ENCODE peak calls at places on chromosomes 13 and 19, in five cellular contexts. One of them, this sample, is unnamed.

GRCh38 chr19:3528539-3529211 is 10.3 kb upstream of the TEKTIP1 start:
- DNase-seq in tibial nerve: no peak
- DNase-seq in H1: no peak
- DNase-seq in spleen: no peak
- DNase-seq in H54: no peak
- DNase-seq in this sample: no peak

GRCh38 chr19:11377237-11377636 is 2.8 kb downstream of the SWSAP1 start:
- DNase-seq in tibial nerve: no peak
- DNase-seq in H1: no peak
- DNase-seq in spleen: no peak
- DNase-seq in H54: no peak
- DNase-seq in this sample: peak

GRCh38 chr19:8329993-8330392 is 8.7 kb downstream of the RPS28 start:
- DNase-seq in tibial nerve: no peak
- DNase-seq in H1: no peak
- DNase-seq in spleen: no peak
- DNase-seq in H54: no peak
- DNase-seq in this sample: no peak

GRCh38 chr19:13847033-13847899 is 29.7 kb upstream of the NANOS3 start:
- DNase-seq in tibial nerve: peak
- DNase-seq in H1: no peak
- DNase-seq in spleen: peak
- DNase-seq in H54: peak
- DNase-seq in this sample: peak

GRCh38 chr19:8461376-8461775 is 16.6 kb downstream of the HNRNPM start:
- DNase-seq in tibial nerve: no peak
- DNase-seq in H1: no peak
- DNase-seq in spleen: no peak
- DNase-seq in H54: no peak
- DNase-seq in this sample: no peak

GRCh38 chr19:58466089-58466759 is 656 bp upstream of the ZNF324 start:
- DNase-seq in tibial nerve: no peak
- DNase-seq in H1: no peak
- DNase-seq in spleen: no peak
- DNase-seq in H54: peak
- DNase-seq in this sample: no peak

GRCh38 chr13:71359641-71360040 is 507.4 kb downstream of the DACH1 start:
- DNase-seq in tibial nerve: no peak
- DNase-seq in H1: no peak
- DNase-seq in spleen: no peak
- DNase-seq in H54: no peak
- DNase-seq in this sample: no peak

GRCh38 chr13:85236431-85236830 is 562.8 kb downstream of the SLITRK6 start:
- DNase-seq in tibial nerve: no peak
- DNase-seq in H1: no peak
- DNase-seq in spleen: no peak
- DNase-seq in H54: no peak
- DNase-seq in this sample: no peak

GRCh38 chr13:95607363-95607762 is 37.1 kb downstream of the DZIP1 start:
- DNase-seq in tibial nerve: no peak
- DNase-seq in H1: no peak
- DNase-seq in spleen: no peak
- DNase-seq in H54: peak
- DNase-seq in this sample: no peak

GRCh38 chr13:25217023-25217909 is 45.2 kb upstream of the AMER2 start:
- DNase-seq in tibial nerve: no peak
- DNase-seq in H1: no peak
- DNase-seq in spleen: no peak
- DNase-seq in H54: peak
- DNase-seq in this sample: no peak

GRCh38 chr13:110173247-110173818 is 133.6 kb downstream of the COL4A1 start:
- DNase-seq in tibial nerve: no peak
- DNase-seq in H1: no peak
- DNase-seq in spleen: no peak
- DNase-seq in H54: no peak
- DNase-seq in this sample: no peak

GRCh38 chr13:40192516-40193257 is 473.8 kb downstream of the FOXO1 start:
- DNase-seq in tibial nerve: no peak
- DNase-seq in H1: no peak
- DNase-seq in spleen: no peak
- DNase-seq in H54: no peak
- DNase-seq in this sample: no peak

GRCh38 chr13:94524407-94524806 is 44.9 kb upstream of the DCT start:
- DNase-seq in tibial nerve: no peak
- DNase-seq in H1: no peak
- DNase-seq in spleen: no peak
- DNase-seq in H54: no peak
- DNase-seq in this sample: no peak

GRCh38 chr19:10112037-10112751 is 701 bp downstream of the P2RY11 start:
- DNase-seq in tibial nerve: no peak
- DNase-seq in H1: no peak
- DNase-seq in spleen: no peak
- DNase-seq in H54: no peak
- DNase-seq in this sample: no peak
- TF ChIP-seq POLR2A in tibial nerve: no peak
- TF ChIP-seq POLR2A in H1: peak
- TF ChIP-seq POLR2A in spleen: no peak
- TF ChIP-seq POLR2A in H54: peak
- TF ChIP-seq POLR2A in this sample: peak

DNA sequence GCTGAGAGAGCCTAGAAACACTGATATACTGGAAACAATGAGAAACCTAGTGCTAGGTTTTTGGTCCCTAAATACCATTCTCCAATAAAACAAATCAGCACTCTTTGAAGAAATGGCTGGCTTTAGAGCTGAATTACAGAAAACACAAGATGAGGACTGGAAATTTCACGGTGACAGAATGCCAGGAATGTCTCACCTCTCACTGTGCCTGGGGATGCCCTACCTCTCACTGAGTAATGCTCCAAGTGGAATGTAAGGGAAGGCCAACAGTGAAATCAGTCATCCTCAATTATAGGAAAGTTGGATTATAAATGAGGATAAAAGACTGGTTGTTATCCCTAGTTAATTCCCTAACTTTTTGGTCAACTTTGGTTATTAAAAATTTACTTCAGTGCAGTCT is 259.0 kb downstream of the NALCN start:
- DNase-seq in tibial nerve: no peak
- DNase-seq in H1: no peak
- DNase-seq in spleen: no peak
- DNase-seq in H54: no peak
- DNase-seq in this sample: no peak
- TF ChIP-seq POLR2A in tibial nerve: no peak
- TF ChIP-seq POLR2A in H1: no peak
- TF ChIP-seq POLR2A in spleen: no peak
- TF ChIP-seq POLR2A in H54: no peak
- TF ChIP-seq POLR2A in this sample: no peak

DNA sequence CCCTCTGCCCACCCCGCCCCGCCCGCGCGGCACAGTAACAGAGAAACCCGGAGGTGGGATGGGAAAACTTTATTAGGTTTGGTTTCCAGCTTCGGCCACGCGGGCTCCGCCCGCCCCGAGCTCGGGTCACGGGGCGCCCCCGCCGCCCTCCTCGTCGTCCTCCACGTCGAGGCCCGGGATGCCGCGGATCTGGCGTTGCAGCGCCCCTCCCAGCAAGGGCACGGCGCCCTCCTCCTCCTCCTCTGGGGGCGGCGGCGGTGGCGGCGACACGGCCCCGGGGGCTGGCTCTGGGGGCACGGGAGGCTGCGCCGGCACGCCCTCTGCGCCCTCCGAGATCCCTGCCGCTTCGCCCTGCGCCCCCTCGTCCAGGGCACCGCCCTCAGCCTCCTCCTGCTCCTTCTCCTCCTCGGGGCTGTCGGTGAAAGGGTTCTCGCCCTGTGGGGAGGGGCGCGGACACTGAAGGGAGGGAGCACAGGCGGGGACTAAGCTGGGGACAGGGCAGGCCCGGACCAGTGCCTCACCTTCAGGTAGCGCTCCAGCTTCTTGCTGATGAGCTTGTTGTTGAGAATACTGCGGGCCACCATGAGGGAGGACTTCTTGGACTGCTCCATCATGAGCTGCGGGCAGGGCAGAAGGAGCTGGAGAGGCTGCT is 535 bp upstream of the AKAP8 start:
- DNase-seq in tibial nerve: no peak
- DNase-seq in H1: peak
- DNase-seq in spleen: no peak
- DNase-seq in H54: peak
- DNase-seq in this sample: peak
- TF ChIP-seq POLR2A in tibial nerve: no peak
- TF ChIP-seq POLR2A in H1: no peak
- TF ChIP-seq POLR2A in spleen: no peak
- TF ChIP-seq POLR2A in H54: peak
- TF ChIP-seq POLR2A in this sample: no peak

GRCh38 chr19:38663156-38663651 is 15.8 kb downstream of the ACTN4 start:
- DNase-seq in tibial nerve: no peak
- DNase-seq in H1: no peak
- DNase-seq in spleen: peak
- DNase-seq in H54: no peak
- DNase-seq in this sample: no peak
- TF ChIP-seq POLR2A in tibial nerve: no peak
- TF ChIP-seq POLR2A in H1: no peak
- TF ChIP-seq POLR2A in spleen: no peak
- TF ChIP-seq POLR2A in H54: no peak
- TF ChIP-seq POLR2A in this sample: no peak

GRCh38 chr19:40465025-40465780 is at the start of gene BLVRB:
- DNase-seq in tibial nerve: no peak
- DNase-seq in H1: no peak
- DNase-seq in spleen: no peak
- DNase-seq in H54: peak
- DNase-seq in this sample: no peak
- TF ChIP-seq POLR2A in tibial nerve: peak
- TF ChIP-seq POLR2A in H1: no peak
- TF ChIP-seq POLR2A in spleen: no peak
- TF ChIP-seq POLR2A in H54: peak
- TF ChIP-seq POLR2A in this sample: peak

GRCh38 chr13:30408319-30409101 is 13.8 kb upstream of the UBE2L5 start:
- DNase-seq in tibial nerve: peak
- DNase-seq in H1: peak
- DNase-seq in spleen: peak
- DNase-seq in H54: peak
- DNase-seq in this sample: peak
- TF ChIP-seq POLR2A in tibial nerve: peak
- TF ChIP-seq POLR2A in H1: peak
- TF ChIP-seq POLR2A in spleen: no peak
- TF ChIP-seq POLR2A in H54: no peak
- TF ChIP-seq POLR2A in this sample: no peak

DNA sequence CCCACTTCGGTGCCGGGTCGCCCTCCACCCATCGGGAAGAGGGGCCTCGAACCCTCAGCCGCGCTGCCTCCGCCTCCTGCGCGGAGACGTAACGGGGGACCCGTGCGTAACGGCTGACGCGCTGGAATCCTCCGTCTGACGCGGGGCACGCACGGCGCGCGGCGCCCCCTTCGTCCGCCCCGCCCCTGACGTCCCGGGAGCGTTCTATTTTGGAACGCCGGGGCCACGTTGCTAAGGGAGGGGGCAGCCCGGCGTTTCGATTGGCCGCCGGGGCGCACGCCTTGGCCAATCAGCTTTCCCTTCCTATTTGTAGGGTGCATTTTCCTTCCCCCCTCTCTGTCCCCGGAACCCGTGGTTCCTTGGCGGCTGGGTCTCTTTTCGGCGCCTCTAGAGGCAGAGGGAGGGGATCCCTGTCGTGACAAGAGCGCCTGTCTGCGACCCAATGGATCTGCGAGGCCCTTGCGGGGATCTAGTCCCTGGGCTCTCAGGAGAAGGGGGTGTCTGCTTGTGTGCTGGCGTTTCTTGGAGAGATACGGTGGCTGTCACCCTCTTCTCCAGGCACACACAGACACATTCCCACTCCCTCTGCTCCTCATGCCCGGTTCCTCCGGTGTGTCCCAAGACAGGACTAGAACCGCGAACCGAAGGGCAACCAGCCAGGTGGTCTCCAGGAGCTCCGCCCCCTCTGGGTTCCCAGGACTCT is 1.5 kb downstream of the FOSB start:
- DNase-seq in tibial nerve: peak
- DNase-seq in H1: no peak
- DNase-seq in spleen: peak
- DNase-seq in H54: no peak
- DNase-seq in this sample: peak
- TF ChIP-seq POLR2A in tibial nerve: peak
- TF ChIP-seq POLR2A in H1: peak
- TF ChIP-seq POLR2A in spleen: peak
- TF ChIP-seq POLR2A in H54: no peak
- TF ChIP-seq POLR2A in this sample: peak

This sample was measured in erythroblast.